ENCODE peak calls at places on chromosomes 1 and 21, in five cellular contexts. S, E, K, B and C are unnamed samples.

GRCh38 chr1:18100060-18100459 is 7.5 kb upstream of the IGSF21 start:
- DNase-seq in S (no peak), E (no peak), K (no peak), B (no peak), C (no peak)

GRCh38 chr21:45301521-45302081 is 13.9 kb upstream of the POFUT2 start:
- DNase-seq in S (peak), E (peak), K (peak), B (no peak), C (no peak)

GRCh38 chr1:194535369-194535768 is 1349.0 kb upstream of the B3GALT2 start:
- DNase-seq in S (no peak), E (no peak), K (no peak), B (no peak), C (no peak)

GRCh38 chr1:81225769-81226602 is 574.7 kb upstream of the ADGRL2 start:
- DNase-seq in S (no peak), E (no peak), K (no peak), B (no peak), C (no peak)

GRCh38 chr1:204980870-204981405 is 62.1 kb upstream of the CNTN2 start:
- DNase-seq in S (no peak), E (no peak), K (no peak), B (no peak), C (no peak)

GRCh38 chr1:8706995-8707396 is 110.4 kb downstream of the RERE start:
- DNase-seq in S (no peak), E (no peak), K (no peak), B (peak), C (peak)

GRCh38 chr1:7579831-7580804 is 191.0 kb upstream of the VAMP3 start:
- DNase-seq in S (peak), E (no peak), K (peak), B (no peak), C (no peak)

GRCh38 chr1:3678361-3679097 is 26.2 kb downstream of the TP73 start:
- DNase-seq in S (no peak), E (no peak), K (peak), B (no peak), C (no peak)

GRCh38 chr1:91937613-91938012 is 11.6 kb upstream of the BRDT start:
- DNase-seq in S (no peak), E (no peak), K (no peak), B (no peak), C (no peak)

GRCh38 chr21:28900481-28900880 is 92.2 kb downstream of the LTN1 start:
- DNase-seq in S (no peak), E (no peak), K (no peak), B (no peak), C (no peak)

GRCh38 chr1:166956872-166957271 is 18.5 kb downstream of the ILDR2 start:
- DNase-seq in S (no peak), E (no peak), K (no peak), B (no peak), C (no peak)

GRCh38 chr21:43812957-43813730 is 23.8 kb downstream of the RRP1 start:
- DNase-seq in S (no peak), E (no peak), K (peak), B (no peak), C (no peak)

GRCh38 chr1:25485536-25486235 is 55.0 kb downstream of the MACO1 start:
- DNase-seq in S (no peak), E (no peak), K (no peak), B (no peak), C (no peak)

GRCh38 chr1:244368279-244368678 is 83.4 kb downstream of the ADSS2 start:
- DNase-seq in S (no peak), E (no peak), K (no peak), B (no peak), C (no peak)

GRCh38 chr1:70764747-70765146 is 282.9 kb downstream of the PTGER3 start:
- DNase-seq in S (no peak), E (no peak), K (no peak), B (no peak), C (no peak)

GRCh38 chr1:17108786-17109185 is 10.5 kb downstream of the PADI2 start:
- DNase-seq in S (no peak), E (peak), K (no peak), B (peak), C (no peak)

GRCh38 chr1:35047188-35047858 is 15.6 kb upstream of the ZMYM6 start:
- DNase-seq in S (no peak), E (no peak), K (no peak), B (peak), C (peak)

GRCh38 chr21:33255404-33255803 is 10.8 kb upstream of the IL10RB start:
- DNase-seq in S (no peak), E (no peak), K (no peak), B (no peak), C (no peak)

GRCh38 chr1:220430059-220430458 is 97.9 kb upstream of the MARK1 start:
- DNase-seq in S (no peak), E (no peak), K (no peak), B (no peak), C (peak)

GRCh38 chr1:76690784-76691183 is 176.5 kb upstream of the ST6GALNAC5 start:
- DNase-seq in S (no peak), E (no peak), K (no peak), B (no peak), C (no peak)

GRCh38 chr1:2636733-2637132 is 3.9 kb upstream of the MMEL1 start:
- DNase-seq in S (peak), E (no peak), K (no peak), B (no peak), C (no peak)

GRCh38 chr1:27330786-27331185 is 8.8 kb downstream of the TMEM222 start:
- DNase-seq in S (no peak), E (no peak), K (no peak), B (no peak), C (no peak)

DNA sequence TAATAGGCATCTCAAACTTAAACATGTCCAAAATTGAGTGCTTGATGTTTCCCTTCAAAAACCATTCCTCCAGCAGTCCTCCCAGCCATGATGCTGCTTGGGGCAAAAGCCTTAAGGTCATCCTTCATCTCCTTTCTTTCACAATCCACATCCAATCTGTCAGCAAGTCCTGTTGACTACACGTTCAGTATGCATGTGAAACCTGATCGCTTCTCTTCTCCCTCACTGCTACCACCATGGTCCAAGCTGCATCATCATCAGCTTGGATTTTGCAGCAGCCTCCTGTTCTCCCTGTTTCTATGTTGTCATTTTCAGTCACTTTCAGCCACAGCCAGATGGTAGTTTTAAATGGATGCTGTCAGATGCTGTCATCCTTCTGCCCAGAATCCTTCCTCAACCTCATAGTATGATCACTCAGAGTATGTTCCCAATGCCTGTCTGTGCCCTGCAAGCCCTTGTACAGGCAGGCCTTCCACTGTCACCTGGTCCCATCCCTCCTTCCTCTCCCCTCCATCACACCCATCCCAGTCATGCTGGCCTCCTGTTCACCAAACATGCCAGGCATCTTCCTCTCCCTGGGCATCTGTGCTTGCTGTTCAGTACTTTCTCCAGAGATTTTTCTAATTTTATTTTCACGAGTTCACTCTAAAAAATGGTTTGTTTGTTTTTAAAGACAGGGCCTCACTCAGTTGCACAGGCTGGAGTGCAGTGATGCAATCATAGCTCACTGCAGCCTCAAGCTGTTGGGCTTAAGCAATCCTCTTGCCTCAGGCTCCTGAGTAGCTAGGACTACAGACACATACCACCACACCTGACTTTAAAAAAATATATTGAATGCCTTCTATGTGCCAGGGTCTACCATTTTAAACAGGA is 66.0 kb downstream of the SYDE2 start:
- DNase-seq in S (no peak), E (no peak), K (no peak), B (peak), C (no peak)
- TF ChIP-seq CTCF in S (no peak), E (no peak), K (no peak), B (no peak), C (no peak)

GRCh38 chr1:30885580-30886513 is 22.7 kb downstream of the SDC3 start:
- DNase-seq in S (no peak), E (no peak), K (peak), B (no peak), C (no peak)

GRCh38 chr1:30887485-30888315 is 20.9 kb downstream of the SDC3 start:
- DNase-seq in S (no peak), E (no peak), K (peak), B (peak), C (no peak)

GRCh38 chr1:30888391-30888790 is 20.2 kb downstream of the SDC3 start:
- DNase-seq in S (peak), E (peak), K (no peak), B (peak), C (no peak)

GRCh38 chr1:30888975-30889374 is 19.6 kb downstream of the SDC3 start:
- DNase-seq in S (no peak), E (no peak), K (no peak), B (no peak), C (no peak)

GRCh38 chr1:30886710-30887428 is 21.7 kb downstream of the SDC3 start:
- DNase-seq in S (no peak), E (no peak), K (peak), B (no peak), C (no peak)
- H3K27ac ChIP-seq in S (peak), E (no peak), K (no peak), B (peak), C (no peak)

GRCh38 chr1:152873495-152873894 is 4.6 kb upstream of the SMCP start:
- DNase-seq in S (no peak), E (no peak), K (no peak), B (peak), C (no peak)

GRCh38 chr1:152869808-152870419 is 8.2 kb upstream of the SMCP start:
- DNase-seq in S (peak), E (peak), K (no peak), B (peak), C (peak)

GRCh38 chr1:152871731-152872126 is 6.4 kb upstream of the SMCP start:
- DNase-seq in S (no peak), E (no peak), K (no peak), B (no peak), C (no peak)

GRCh38 chr1:152866321-152866720 is 6.5 kb downstream of the LCE7A start:
- DNase-seq in S (no peak), E (no peak), K (no peak), B (no peak), C (no peak)

DNA sequence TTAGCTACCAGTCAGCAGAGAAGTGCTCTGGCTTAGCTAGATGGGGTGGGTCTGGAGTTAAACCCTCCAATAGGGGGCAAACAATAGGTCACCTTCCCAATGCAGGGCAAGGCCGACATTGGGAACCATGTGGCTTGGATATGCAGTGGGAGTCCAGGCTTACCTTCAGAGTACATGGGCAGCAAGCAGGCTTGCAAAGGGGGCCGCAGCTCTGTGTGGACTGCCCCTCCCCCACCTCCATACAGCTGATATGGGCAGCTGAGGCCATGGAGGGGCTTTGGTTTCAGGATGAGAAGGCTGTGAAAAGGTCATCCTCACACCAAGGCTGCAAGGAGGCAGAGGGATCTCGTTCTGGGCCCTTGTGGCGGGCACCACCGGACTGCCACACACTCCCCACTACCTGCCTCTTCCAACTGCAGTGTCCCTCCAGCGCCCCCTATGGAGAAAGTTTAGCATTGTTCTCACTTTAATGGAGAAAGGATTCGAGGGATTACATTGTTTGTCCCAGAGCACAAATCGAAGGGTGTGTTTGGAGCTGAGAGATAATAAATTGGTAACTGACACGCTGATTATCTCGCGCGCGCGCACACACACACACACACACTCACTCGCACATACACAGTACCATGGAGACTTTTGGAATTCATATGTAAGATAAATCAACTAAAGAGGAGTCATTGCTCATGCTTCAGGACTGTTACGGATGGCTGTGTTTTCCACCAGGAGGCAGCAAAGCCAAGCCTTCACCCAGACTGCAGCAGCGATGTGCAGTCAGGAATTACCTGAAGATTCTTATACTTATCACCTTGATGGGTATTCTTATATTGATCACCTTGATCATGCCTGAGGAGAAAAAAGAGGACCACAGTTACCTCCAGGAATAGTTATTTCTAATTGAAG is 7.0 kb upstream of the SMCP start:
- DNase-seq in S (no peak), E (peak), K (no peak), B (peak), C (peak)
- TF ChIP-seq CTCF in S (no peak), E (no peak), K (no peak), B (peak), C (peak)

GRCh38 chr1:6498576-6499111 is 7.2 kb upstream of the PLEKHG5 start:
- DNase-seq in S (peak), E (no peak), K (peak), B (no peak), C (no peak)

GRCh38 chr1:6499318-6499717 is 7.9 kb upstream of the PLEKHG5 start:
- DNase-seq in S (no peak), E (no peak), K (no peak), B (no peak), C (no peak)

GRCh38 chr1:6501414-6501813 is 9.9 kb upstream of the PLEKHG5 start:
- DNase-seq in S (no peak), E (no peak), K (no peak), B (no peak), C (no peak)

GRCh38 chr1:6502000-6502891 is 10.8 kb upstream of the PLEKHG5 start:
- DNase-seq in S (peak), E (no peak), K (no peak), B (no peak), C (no peak)

GRCh38 chr1:6500446-6501406 is 9.3 kb upstream of the PLEKHG5 start:
- DNase-seq in S (peak), E (no peak), K (no peak), B (no peak), C (no peak)
- H3K27ac ChIP-seq in S (no peak), E (peak), K (no peak), B (no peak), C (peak)

GRCh38 chr1:89525169-89525855 is 683 bp downstream of the LRRC8B start:
- DNase-seq in S (peak), E (peak), K (peak), B (no peak), C (no peak)
- TF ChIP-seq CTCF in S (no peak), E (no peak), K (no peak), B (no peak), C (no peak)

DNA sequence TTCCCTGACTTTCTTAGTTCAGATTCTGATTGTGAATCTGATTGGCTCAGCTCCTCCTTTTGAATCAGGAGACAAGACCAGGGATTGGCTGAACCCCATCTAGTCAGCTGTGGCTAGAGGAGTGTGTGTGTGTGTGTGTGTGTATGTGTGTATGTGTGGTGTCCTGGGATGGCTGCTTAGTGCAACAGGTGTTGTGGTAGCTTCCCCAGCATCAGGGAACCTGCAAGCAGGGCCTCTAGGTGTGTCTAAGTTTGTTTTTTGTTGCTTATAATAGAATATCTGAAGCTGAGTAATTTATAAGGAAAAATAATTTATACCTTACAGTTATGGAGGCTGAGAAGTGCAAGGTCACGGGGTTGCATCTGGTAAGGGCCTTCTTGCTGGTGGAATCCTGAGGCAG is 13.2 kb upstream of the ALPL start:
- DNase-seq in S (no peak), E (no peak), K (no peak), B (no peak), C (no peak)
- H3K27ac ChIP-seq in S (no peak), E (no peak), K (no peak), B (no peak), C (no peak)

DNA sequence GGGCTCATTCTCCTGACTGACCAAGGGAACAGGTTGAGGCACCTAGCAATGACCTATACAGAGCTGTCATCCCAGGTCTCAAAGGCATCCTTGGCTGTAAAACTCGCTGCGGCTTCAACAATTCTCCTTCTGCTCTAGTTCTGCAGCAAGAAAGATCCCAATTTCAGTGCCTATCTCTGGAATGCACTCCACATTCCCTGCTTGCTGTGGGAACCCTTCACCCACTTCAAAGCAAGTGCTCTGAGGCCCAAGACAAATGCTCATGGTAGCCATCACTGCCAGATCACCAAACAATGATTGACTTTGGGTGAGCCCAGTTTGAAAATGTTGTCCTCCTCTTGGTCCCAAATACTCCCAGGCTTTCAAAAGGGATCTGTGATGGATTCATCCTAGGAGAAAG is 37.7 kb upstream of the FMO3 start:
- DNase-seq in S (no peak), E (no peak), K (no peak), B (no peak), C (no peak)
- TF ChIP-seq CTCF in S (no peak), E (no peak), K (no peak), B (no peak), C (no peak)

DNA sequence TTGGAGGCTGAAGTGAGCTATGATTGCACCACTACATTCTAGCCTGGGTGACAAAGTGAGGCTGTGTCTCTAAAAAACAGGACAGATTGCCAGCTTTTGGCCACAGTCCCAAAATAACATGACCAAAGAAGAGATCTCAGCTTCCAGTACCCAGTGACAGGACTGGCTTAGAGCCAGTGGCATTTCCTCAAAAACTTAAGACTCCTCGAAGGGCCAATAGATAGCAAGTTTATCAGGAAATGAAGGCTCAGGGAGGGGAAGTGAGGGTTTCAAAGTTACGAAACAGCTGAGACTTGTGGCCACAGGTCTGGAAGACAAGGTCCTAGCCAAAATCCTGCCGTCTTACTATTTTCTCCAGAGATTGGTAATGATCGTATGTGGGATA is 6.3 kb upstream of the TMEM39B start:
- DNase-seq in S (peak), E (peak), K (no peak), B (peak), C (peak)
- H3K27ac ChIP-seq in S (peak), E (no peak), K (peak), B (no peak), C (peak)